ENCODE peak calls at places on chromosomes 16 and 17, in four cellular contexts. E, Z, W and X are unnamed samples.

GRCh38 chr17:73901661-73902415 is 257.6 kb upstream of the SDK2 start:
- DNase-seq in W (no peak), E (peak), Z (no peak), X (no peak)

GRCh38 chr16:68275611-68276191 is 11.4 kb downstream of the SLC7A6 start:
- DNase-seq in E (no peak), Z (peak), W (peak), X (no peak)

GRCh38 chr16:52549011-52549692 is 2.2 kb upstream of the TOX3 start:
- DNase-seq in E (no peak), W (no peak), Z (peak), X (peak)

GRCh38 chr16:8634991-8635736 is 13.7 kb downstream of the METTL22 start:
- DNase-seq in Z (peak), E (peak), W (no peak), X (peak)

GRCh38 chr17:63476857-63477470 is at the start of gene ACE:
- DNase-seq in W (no peak), Z (no peak), E (peak), X (peak)

GRCh38 chr16:17038415-17038814 is 432.3 kb downstream of the XYLT1 start:
- DNase-seq in Z (no peak), E (no peak), W (no peak), X (no peak)

GRCh38 chr17:32609085-32609484 is 122.3 kb downstream of the CDK5R1 start:
- DNase-seq in E (no peak), Z (peak), W (peak), X (no peak)

GRCh38 chr16:89035013-89035697 is 58.1 kb upstream of the CBFA2T3 start:
- DNase-seq in Z (no peak), E (no peak), W (no peak), X (no peak)

GRCh38 chr17:56471661-56472060 is 121.8 kb upstream of the NOG start:
- DNase-seq in W (no peak), Z (no peak), E (no peak), X (no peak)
- TF ChIP-seq SP1 in W (no peak), Z (no peak), E (no peak), X (no peak)

GRCh38 chr17:12107905-12108304 is 87.2 kb downstream of the MAP2K4 start:
- DNase-seq in W (no peak), Z (no peak), E (no peak), X (no peak)
- TF ChIP-seq SUZ12 in W (no peak), Z (no peak), E (no peak), X (no peak)

DNA sequence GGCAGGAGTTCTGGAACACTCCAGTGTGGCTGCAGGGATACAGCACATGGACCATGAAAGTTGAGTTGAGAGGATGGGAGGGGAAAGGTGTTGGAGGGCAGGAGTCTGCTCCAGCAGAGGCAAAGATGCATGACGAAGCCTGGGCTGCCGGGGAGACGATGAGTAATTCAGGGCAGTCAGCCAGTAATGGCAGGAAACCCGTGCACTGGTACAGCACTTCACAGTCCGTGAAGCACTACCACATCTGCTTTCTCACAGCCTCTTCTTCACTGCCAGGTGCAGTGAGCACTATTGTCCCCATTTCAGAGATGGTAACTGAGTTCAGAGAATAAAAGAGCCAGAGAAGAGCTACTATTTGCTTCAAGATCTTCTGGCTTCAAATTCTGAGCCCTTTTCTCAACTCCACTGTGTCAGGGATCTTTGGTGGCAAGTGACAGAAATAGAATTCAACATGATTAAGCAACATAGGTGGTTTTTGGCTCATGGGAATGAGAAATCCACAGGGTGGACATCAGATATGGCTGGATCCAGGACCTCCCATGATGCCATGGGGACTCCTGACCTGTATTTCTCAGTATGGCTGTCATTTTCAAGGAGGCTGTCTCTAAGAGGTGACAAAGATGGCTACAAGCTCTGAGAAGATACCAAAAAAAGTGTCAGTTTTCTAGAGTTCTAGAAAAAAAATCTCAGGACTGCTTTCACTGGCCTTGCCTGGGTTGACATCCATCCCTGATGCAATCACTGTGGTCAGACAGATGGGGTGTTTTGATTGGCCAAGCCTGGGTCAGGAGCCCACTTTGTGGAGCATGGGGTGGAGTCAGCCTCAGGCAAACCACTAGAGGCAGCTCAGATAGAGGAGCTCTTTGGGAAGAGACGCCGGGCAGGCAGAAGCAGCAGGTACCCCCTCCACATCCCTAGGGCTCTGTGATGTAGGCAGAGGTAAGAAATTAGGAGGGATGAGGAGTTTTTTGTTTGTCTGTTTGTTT is 24.7 kb downstream of the IL21R start:
- DNase-seq in W (peak), Z (peak), E (peak), X (peak)
- TF ChIP-seq SP1 in W (peak), Z (no peak), E (no peak), X (no peak)

GRCh38 chr17:50210249-50211225 is 9.1 kb upstream of the COL1A1 start:
- DNase-seq in E (peak), Z (peak), W (no peak), X (no peak)
- TF ChIP-seq SUZ12 in E (no peak), Z (no peak), W (no peak), X (no peak)

DNA sequence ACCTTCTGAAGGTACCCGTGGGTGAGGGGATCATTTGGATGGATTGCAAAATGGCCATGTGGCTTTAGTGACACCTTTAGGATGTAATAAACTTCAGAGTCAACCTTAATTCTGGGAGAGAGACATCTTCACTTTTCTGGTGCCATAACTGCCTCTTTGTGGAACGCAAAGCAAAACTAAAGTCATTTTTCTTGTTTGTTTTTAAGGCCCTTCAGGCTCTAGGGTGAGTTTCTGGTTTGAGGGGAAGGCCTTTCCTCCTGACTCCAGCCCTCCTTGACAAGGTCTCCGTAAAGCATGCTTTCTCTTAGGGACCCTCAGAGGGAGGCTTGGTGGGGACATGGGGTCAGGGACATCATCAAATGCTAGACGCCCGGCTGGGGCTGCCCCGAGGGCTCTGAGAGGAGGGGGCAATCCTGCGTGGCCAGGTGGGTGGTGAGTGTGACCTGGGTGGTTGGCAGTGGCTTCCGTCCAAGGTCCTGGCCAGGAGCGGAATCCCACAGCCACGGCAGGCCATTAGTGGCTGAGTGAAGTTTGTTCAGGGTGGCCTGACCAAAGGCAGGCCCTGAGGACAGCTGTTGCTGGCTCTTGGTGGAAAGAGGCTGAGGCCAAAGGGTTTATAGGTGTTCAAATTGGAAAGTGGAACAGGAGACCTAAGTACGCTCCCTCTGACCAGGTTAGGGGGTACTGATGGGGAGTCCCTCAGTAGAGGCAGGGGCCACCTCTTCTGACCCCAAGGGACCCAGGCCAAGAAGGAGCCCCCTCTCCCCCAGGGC is 112.2 kb downstream of the METRNL start:
- DNase-seq in Z (no peak), W (no peak), E (no peak), X (no peak)
- TF ChIP-seq SP1 in Z (no peak), W (no peak), E (no peak), X (no peak)